ENCODE peak calls at places on chromosomes 1 and 21, in four cellular contexts. C, N, T and Z are unnamed samples.

GRCh38 chr1:21378705-21379494 is 61.0 kb upstream of the NBPF3 start:
- DNase-seq in N (no peak), T (no peak), C (no peak), Z (no peak)

GRCh38 chr1:113872219-113872934 is 865 bp upstream of the PTPN22 start:
- DNase-seq in N (no peak), C (no peak), T (no peak), Z (no peak)

GRCh38 chr21:39353295-39353694 is 4.4 kb upstream of the HMGN1 start:
- DNase-seq in C (no peak), T (no peak), N (no peak), Z (no peak)

GRCh38 chr21:35136586-35137254 is 87.6 kb upstream of the RUNX1 start:
- DNase-seq in N (no peak), C (no peak), T (no peak), Z (no peak)

GRCh38 chr21:14942801-14943490 is 121.9 kb downstream of the NRIP1 start:
- DNase-seq in T (peak), N (peak), C (no peak), Z (no peak)

GRCh38 chr1:230900984-230901383 is 32.7 kb upstream of the C1orf198 start:
- DNase-seq in T (no peak), C (no peak), N (no peak), Z (no peak)

GRCh38 chr1:96509944-96510343 is 211.6 kb upstream of the PTBP2 start:
- DNase-seq in C (no peak), T (no peak), N (no peak), Z (no peak)

GRCh38 chr1:182446033-182446669 is 3.8 kb upstream of the RGSL1 start:
- DNase-seq in N (peak), C (no peak), T (peak), Z (no peak)

GRCh38 chr1:22969224-22969829 is 3.3 kb downstream of the LACTBL1 start:
- DNase-seq in C (no peak), T (peak), N (peak), Z (no peak)

GRCh38 chr1:178594133-178594532 is 81.2 kb downstream of the TEX35 start:
- DNase-seq in C (no peak), N (no peak), T (no peak), Z (no peak)

GRCh38 chr1:152185544-152186391 is 26.7 kb upstream of the RPTN start:
- DNase-seq in T (peak), N (peak), C (no peak), Z (no peak)

GRCh38 chr1:198918920-198919319 is 280.1 kb downstream of the PTPRC start:
- DNase-seq in T (no peak), C (no peak), N (no peak), Z (no peak)

GRCh38 chr1:42848823-42849537 is 2.6 kb downstream of the ZNF691 start:
- DNase-seq in C (no peak), T (no peak), N (no peak), Z (no peak)

GRCh38 chr1:198683449-198683848 is 44.6 kb downstream of the PTPRC start:
- DNase-seq in T (no peak), N (no peak), C (no peak), Z (no peak)

GRCh38 chr1:155218854-155219591 is 10.5 kb downstream of the MTX1 start:
- DNase-seq in T (peak), C (no peak), N (peak), Z (no peak)

GRCh38 chr1:69824932-69825331 is 257.2 kb downstream of the LRRC7 start:
- DNase-seq in C (no peak), T (no peak), N (no peak), Z (no peak)

GRCh38 chr1:171940373-171940772 is 99.1 kb downstream of the DNM3 start:
- DNase-seq in C (no peak), T (no peak), N (no peak), Z (no peak)

GRCh38 chr21:45590246-45590725 is 48.0 kb upstream of the SLC19A1 start:
- DNase-seq in T (no peak), N (no peak), C (no peak), Z (no peak)

GRCh38 chr1:228317891-228318810 is 88.5 kb downstream of the TRIM11 start:
- DNase-seq in C (no peak), T (no peak), N (no peak), Z (no peak)

GRCh38 chr21:34511154-34511553 is 856 bp downstream of the KCNE1 start:
- DNase-seq in T (peak), C (no peak), N (no peak), Z (no peak)